ENCODE peak calls at places on chromosomes 11 and 22, in six cellular contexts. J is cardiac fibroblast; W is tibial nerve; O is Jurkat, Clone E6-1; M is mesendoderm; D is right atrium auricular region. X is an unnamed sample.

GRCh38 chr11:121478895-121479281 is 26.1 kb upstream of the SORL1-AS1 start:
- DNase-seq in O (no peak), J (no peak), W (no peak), D (no peak), M (no peak), X (no peak)

GRCh38 chr11:30665067-30665466 is 78.9 kb upstream of the MPPED2 start:
- DNase-seq in J (no peak), D (no peak), O (no peak), W (no peak), M (no peak), X (no peak)

GRCh38 chr11:35305670-35306382 is 113.5 kb downstream of the SLC1A2 start:
- DNase-seq in W (no peak), J (peak; percentile 53), O (peak; percentile 14), M (peak; percentile 86), D (no peak), X (no peak)

GRCh38 chr11:45161252-45162063 is 15.0 kb downstream of the PRDM11 start:
- DNase-seq in O (no peak), D (no peak), M (no peak), J (no peak), W (no peak), X (no peak)

GRCh38 chr11:76635991-76636520 is 34.5 kb downstream of the LRRC32 start:
- DNase-seq in W (no peak), O (no peak), M (no peak), D (peak; percentile 54), J (no peak), X (no peak)

GRCh38 chr11:114416441-114416928 is 16.0 kb downstream of the RBM7 start:
- DNase-seq in M (no peak), J (no peak), D (no peak), O (no peak), W (no peak), X (peak; percentile 30)

GRCh38 chr11:43983221-43983795 is 40.9 kb downstream of the C11orf96 start:
- DNase-seq in W (no peak), O (no peak), D (no peak), M (no peak), J (peak; percentile 38), X (no peak)

GRCh38 chr22:36085476-36086169 is 57.0 kb upstream of the RBFOX2 start:
- DNase-seq in W (no peak), O (no peak), D (no peak), M (no peak), J (no peak), X (no peak)

GRCh38 chr22:43222987-43223386 is 36.1 kb upstream of the TTLL12 start:
- DNase-seq in O (no peak), D (no peak), J (no peak), W (no peak), M (no peak), X (no peak)

GRCh38 chr11:96339704-96340554 is 3.1 kb downstream of the MAML2 start:
- DNase-seq in J (peak; percentile 68), O (no peak), D (no peak), W (no peak), M (no peak), X (no peak)

GRCh38 chr11:133078591-133079179 is 453.6 kb downstream of the OPCML start:
- DNase-seq in D (no peak), W (peak; percentile 51), M (peak; percentile 64), O (peak; percentile 25), J (peak; percentile 48), X (no peak)

GRCh38 chr22:37566329-37566837 is 6.1 kb downstream of the CDC42EP1 start:
- DNase-seq in M (no peak), O (no peak), D (no peak), W (no peak), J (no peak), X (no peak)

GRCh38 chr22:44459041-44459440 is 39.0 kb downstream of the RTL6 start:
- DNase-seq in J (no peak), D (peak; percentile 32), M (no peak), O (peak; percentile 95), W (no peak), X (no peak)

GRCh38 chr11:72780291-72781062 is 13.4 kb downstream of the STARD10 start:
- DNase-seq in J (no peak), M (no peak), O (no peak), W (no peak), D (no peak), X (no peak)

GRCh38 chr11:26330255-26330654 is 1.7 kb upstream of the ANO3 start:
- DNase-seq in M (no peak), J (no peak), O (no peak), D (no peak), W (no peak), X (no peak)

GRCh38 chr11:2513441-2513840 is 68.6 kb downstream of the KCNQ1 start:
- DNase-seq in W (no peak), O (no peak), J (no peak), D (no peak), M (no peak), X (no peak)

GRCh38 chr11:3152471-3153110 is 12.5 kb downstream of the OSBPL5 start:
- DNase-seq in W (no peak), J (no peak), O (no peak), D (no peak), M (no peak), X (no peak)

GRCh38 chr11:115623021-115623451 is 118.8 kb upstream of the CADM1 start:
- DNase-seq in W (peak; percentile 62), D (peak; percentile 91), O (no peak), M (peak; percentile 39), J (peak; percentile 62), X (peak; percentile 81)

GRCh38 chr11:10050561-10050960 is 243.5 kb downstream of the SBF2 start:
- DNase-seq in J (peak; percentile 67), W (no peak), D (no peak), O (no peak), M (no peak), X (peak; percentile 37)

GRCh38 chr22:46115755-46116490 is 34.4 kb upstream of the PPARA start:
- DNase-seq in M (no peak), D (no peak), O (no peak), W (no peak), J (no peak), X (no peak)

GRCh38 chr11:44567876-44568256 is 2.4 kb downstream of the CD82 start:
- DNase-seq in J (no peak), W (no peak), D (no peak), O (no peak), M (no peak), X (no peak)

GRCh38 chr11:28836285-28837081 is 728.3 kb downstream of the METTL15 start:
- DNase-seq in J (peak; percentile 99), M (peak; percentile 29), W (no peak), D (no peak), O (no peak), X (peak; percentile 93)

GRCh38 chr11:14784230-14784629 is 107.8 kb downstream of the CYP2R1 start:
- DNase-seq in J (no peak), D (no peak), W (no peak), O (no peak), M (no peak), X (no peak)

GRCh38 chr11:8913961-8914660 is 3.1 kb downstream of the AKIP1 start:
- DNase-seq in D (no peak), O (peak; percentile 42), M (peak; percentile 73), J (peak; percentile 53), W (no peak), X (no peak)

GRCh38 chr11:34824425-34824824 is 91.8 kb downstream of the APIP start:
- DNase-seq in D (no peak), M (no peak), J (no peak), W (no peak), O (no peak), X (no peak)

DNA sequence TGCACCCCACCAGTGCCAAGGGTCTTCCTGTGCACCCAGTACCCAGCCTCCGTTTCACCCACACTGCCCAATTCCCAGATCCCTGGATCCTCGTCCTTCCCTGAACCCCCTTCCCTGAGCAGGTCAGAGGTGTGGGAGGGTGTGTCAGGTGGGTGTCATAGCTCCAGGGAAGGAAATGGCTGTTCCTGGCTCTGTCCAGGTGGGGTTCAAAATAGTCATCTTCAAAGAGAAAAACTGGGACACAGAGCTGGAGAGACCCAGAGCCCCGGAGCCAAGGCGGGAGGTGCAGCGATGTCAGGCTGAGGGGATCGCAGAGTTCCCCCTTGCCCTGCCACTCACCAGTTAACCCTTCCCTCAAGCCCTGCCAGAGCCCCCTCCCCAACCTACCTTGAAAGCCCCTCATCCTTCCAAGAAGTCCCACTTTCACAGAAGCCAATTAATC is 698 bp downstream of the C1QTNF4 start:
- DNase-seq in J (no peak), O (no peak), W (no peak), M (no peak), D (no peak), X (no peak)
- H3K4me3 ChIP-seq in J (no peak overlapping the region), O (no peak overlapping the region), W (no peak overlapping the region), M (peak overlapping the region; percentile 43), D (no peak overlapping the region), X (peak overlapping the region; percentile 38)

GRCh38 chr22:47813661-47814060 is 1051.2 kb downstream of the TBC1D22A start:
- DNase-seq in M (no peak), J (no peak), W (no peak), O (no peak), D (peak; percentile 50), X (no peak)
- H3K4me3 ChIP-seq in M (no peak overlapping the region), J (no peak overlapping the region), W (no peak overlapping the region), O (no peak overlapping the region), D (no peak overlapping the region), X (no peak overlapping the region)

DNA sequence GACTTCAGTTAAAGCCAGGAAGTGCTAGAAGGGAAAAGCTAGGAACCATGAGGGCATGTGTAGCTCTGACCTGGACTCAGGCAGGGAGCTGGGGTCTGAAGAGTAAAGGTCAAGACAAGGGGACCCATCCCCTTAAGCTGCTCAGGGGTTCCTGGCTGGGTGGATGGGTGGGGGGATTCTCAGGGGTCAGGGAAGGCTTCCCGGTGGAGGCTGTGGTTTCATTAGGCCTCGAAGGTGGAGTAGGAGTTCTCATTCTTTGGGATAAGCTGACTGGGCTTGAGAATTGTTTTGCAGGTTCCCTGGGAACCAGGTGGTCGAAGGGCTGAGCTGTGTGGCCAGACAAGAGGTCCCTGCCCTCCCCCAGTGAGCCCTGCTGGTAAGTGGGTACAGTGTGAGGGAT is 1.2 kb downstream of the PHETA2 start:
- DNase-seq in O (no peak), M (no peak), D (no peak), J (no peak), W (no peak), X (no peak)
- H3K4me3 ChIP-seq in O (no peak overlapping the region), M (no peak overlapping the region), D (no peak overlapping the region), J (peak overlapping the region; percentile 65), W (no peak overlapping the region), X (peak overlapping the region; percentile 62)

GRCh38 chr11:57640068-57640800 is 9.5 kb downstream of the YPEL4 start:
- DNase-seq in M (no peak), W (no peak), O (no peak), D (no peak), J (no peak), X (no peak)

GRCh38 chr11:57638811-57639320 is 10.8 kb downstream of the YPEL4 start:
- DNase-seq in O (no peak), M (peak; percentile 45), J (peak; percentile 24), D (no peak), W (no peak), X (no peak)

GRCh38 chr11:57641426-57641825 is 8.3 kb downstream of the YPEL4 start:
- DNase-seq in M (peak; percentile 79), D (no peak), J (peak; percentile 78), O (peak; percentile 67), W (no peak), X (peak; percentile 29)

GRCh38 chr11:57639321-57640067 is 10.2 kb downstream of the YPEL4 start:
- DNase-seq in W (no peak), M (peak; percentile 100), J (no peak), O (peak; percentile 38), D (no peak), X (peak; percentile 55)

GRCh38 chr11:57641011-57641410 is 8.7 kb downstream of the YPEL4 start:
- DNase-seq in O (no peak), J (peak; percentile 40), M (peak; percentile 55), D (no peak), W (no peak), X (no peak)
- H3K4me3 ChIP-seq in O (no peak overlapping the region), J (no peak overlapping the region), M (no peak overlapping the region), D (no peak overlapping the region), W (no peak overlapping the region), X (no peak overlapping the region)